ENCODE peak calls at places on chromosomes 11 and 22, in five cellular contexts. One of them, this sample, is unnamed.
A peak's percentile ranks its signal among the peaks of the same experiment; 100 is the strongest.

GRCh38 chr22:47029244-47030001 is 267.0 kb downstream of the TBC1D22A start:
- DNase-seq in left lung: no peak
- DNase-seq in tibial nerve: no peak
- DNase-seq in transverse colon: peak; percentile 6
- DNase-seq in ascending aorta: no peak
- DNase-seq in this sample: no peak

GRCh38 chr11:12114487-12115033 is 4.2 kb downstream of the MICAL2 start:
- DNase-seq in tibial nerve: no peak
- DNase-seq in transverse colon: no peak
- DNase-seq in left lung: no peak
- DNase-seq in ascending aorta: no peak
- DNase-seq in this sample: no peak

GRCh38 chr22:47310601-47311000 is 548.2 kb downstream of the TBC1D22A start:
- DNase-seq in left lung: no peak
- DNase-seq in transverse colon: no peak
- DNase-seq in tibial nerve: no peak
- DNase-seq in ascending aorta: no peak
- DNase-seq in this sample: no peak

GRCh38 chr11:35486446-35486845 is 39.0 kb downstream of the PAMR1 start:
- DNase-seq in tibial nerve: no peak
- DNase-seq in ascending aorta: no peak
- DNase-seq in transverse colon: no peak
- DNase-seq in left lung: no peak
- DNase-seq in this sample: no peak

GRCh38 chr22:42368379-42369249 is 63.6 kb downstream of the NFAM1 start:
- DNase-seq in tibial nerve: no peak
- DNase-seq in ascending aorta: no peak
- DNase-seq in transverse colon: peak; percentile 34
- DNase-seq in left lung: peak; percentile 86
- DNase-seq in this sample: no peak

GRCh38 chr22:17931400-17931825 is 92.9 kb downstream of the MICAL3 start:
- DNase-seq in left lung: no peak
- DNase-seq in ascending aorta: no peak
- DNase-seq in tibial nerve: no peak
- DNase-seq in transverse colon: peak; percentile 50
- DNase-seq in this sample: no peak

GRCh38 chr11:12113294-12113693 is 2.9 kb downstream of the MICAL2 start:
- DNase-seq in transverse colon: no peak
- DNase-seq in ascending aorta: no peak
- DNase-seq in left lung: no peak
- DNase-seq in tibial nerve: no peak
- DNase-seq in this sample: no peak

GRCh38 chr22:19912236-19912999 is 29.2 kb upstream of the COMT start:
- DNase-seq in ascending aorta: no peak
- DNase-seq in tibial nerve: no peak
- DNase-seq in transverse colon: no peak
- DNase-seq in left lung: peak; percentile 61
- DNase-seq in this sample: no peak

GRCh38 chr22:36384766-36385400 is 2.9 kb downstream of the MYH9 start:
- DNase-seq in transverse colon: no peak
- DNase-seq in tibial nerve: no peak
- DNase-seq in left lung: no peak
- DNase-seq in ascending aorta: peak; percentile 76
- DNase-seq in this sample: no peak

GRCh38 chr11:78727816-78728215 is 153.2 kb upstream of the NARS2 start:
- DNase-seq in left lung: no peak
- DNase-seq in transverse colon: no peak
- DNase-seq in tibial nerve: no peak
- DNase-seq in ascending aorta: no peak
- DNase-seq in this sample: no peak

GRCh38 chr11:2109541-2110019 is 29.6 kb downstream of the IGF2 start:
- DNase-seq in left lung: peak; percentile 61
- DNase-seq in transverse colon: no peak
- DNase-seq in tibial nerve: no peak
- DNase-seq in ascending aorta: no peak
- DNase-seq in this sample: no peak

GRCh38 chr11:73412308-73412707 is 36.1 kb downstream of the RELT start:
- DNase-seq in transverse colon: no peak
- DNase-seq in left lung: no peak
- DNase-seq in ascending aorta: no peak
- DNase-seq in tibial nerve: no peak
- DNase-seq in this sample: no peak

GRCh38 chr11:85685820-85686459 is at the start of gene CCDC89:
- DNase-seq in tibial nerve: peak; percentile 70
- DNase-seq in left lung: no peak
- DNase-seq in transverse colon: peak; percentile 48
- DNase-seq in ascending aorta: peak; percentile 91
- DNase-seq in this sample: peak; percentile 88

GRCh38 chr11:86923993-86924766 is 31.0 kb downstream of the FZD4 start:
- DNase-seq in transverse colon: no peak
- DNase-seq in tibial nerve: no peak
- DNase-seq in ascending aorta: no peak
- DNase-seq in left lung: no peak
- DNase-seq in this sample: no peak

GRCh38 chr11:130623909-130624668 is 175.6 kb downstream of the ADAMTS15 start:
- DNase-seq in left lung: no peak
- DNase-seq in transverse colon: no peak
- DNase-seq in tibial nerve: no peak
- DNase-seq in ascending aorta: no peak
- DNase-seq in this sample: no peak

GRCh38 chr22:49775191-49776052 is 52.3 kb downstream of the BRD1 start:
- DNase-seq in tibial nerve: no peak
- DNase-seq in ascending aorta: no peak
- DNase-seq in left lung: peak; percentile 58
- DNase-seq in transverse colon: no peak
- DNase-seq in this sample: no peak

GRCh38 chr22:30609260-30610185 is 2.5 kb downstream of the TCN2 start:
- DNase-seq in tibial nerve: peak; percentile 61
- DNase-seq in left lung: no peak
- DNase-seq in transverse colon: peak; percentile 82
- DNase-seq in ascending aorta: peak; percentile 76
- DNase-seq in this sample: peak; percentile 79

GRCh38 chr22:49040111-49040510 is 787.6 kb downstream of the BRD1 start:
- DNase-seq in transverse colon: no peak
- DNase-seq in ascending aorta: no peak
- DNase-seq in left lung: no peak
- DNase-seq in tibial nerve: no peak
- DNase-seq in this sample: no peak

GRCh38 chr11:94960488-94960887 is 12.9 kb downstream of the CWC15 start:
- DNase-seq in transverse colon: no peak
- DNase-seq in tibial nerve: no peak
- DNase-seq in ascending aorta: no peak
- DNase-seq in left lung: no peak
- DNase-seq in this sample: no peak

GRCh38 chr22:37547249-37547741 is 13.0 kb upstream of the CDC42EP1 start:
- DNase-seq in left lung: peak; percentile 19
- DNase-seq in transverse colon: no peak
- DNase-seq in ascending aorta: no peak
- DNase-seq in tibial nerve: no peak
- DNase-seq in this sample: no peak

GRCh38 chr22:37218771-37219411 is 6.6 kb upstream of the SSTR3 start:
- DNase-seq in left lung: peak; percentile 21
- DNase-seq in ascending aorta: no peak
- DNase-seq in tibial nerve: no peak
- DNase-seq in transverse colon: peak; percentile 52
- DNase-seq in this sample: no peak

DNA sequence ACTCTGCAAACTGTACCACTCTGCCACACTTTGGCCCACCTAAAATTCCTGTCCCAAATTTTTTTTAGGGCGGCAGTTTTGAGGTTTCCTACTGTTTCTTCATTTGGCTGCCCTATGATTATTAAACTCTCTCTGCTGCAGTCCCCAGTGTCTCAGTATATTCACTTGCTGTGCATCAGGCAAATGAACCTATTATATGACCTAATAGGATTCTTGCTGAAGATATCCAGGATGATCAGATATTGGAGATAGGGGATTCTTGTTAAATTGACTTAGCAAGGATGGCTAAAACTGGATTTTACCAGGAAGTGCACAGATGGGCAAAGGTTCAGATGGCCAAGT is 410.8 kb upstream of the DDI1 start:
- DNase-seq in tibial nerve: no peak
- DNase-seq in left lung: no peak
- DNase-seq in transverse colon: no peak
- DNase-seq in ascending aorta: no peak
- DNase-seq in this sample: no peak
- H3K27ac ChIP-seq in tibial nerve: no peak overlapping the region
- H3K27ac ChIP-seq in left lung: no peak overlapping the region
- H3K27ac ChIP-seq in transverse colon: no peak overlapping the region
- H3K27ac ChIP-seq in ascending aorta: no peak overlapping the region
- H3K27ac ChIP-seq in this sample: no peak overlapping the region

GRCh38 chr11:76800466-76801200 is 17.5 kb downstream of the TSKU start:
- DNase-seq in left lung: no peak
- DNase-seq in ascending aorta: peak; percentile 52
- DNase-seq in transverse colon: no peak
- DNase-seq in tibial nerve: peak; percentile 14
- DNase-seq in this sample: peak; percentile 54
- H3K4me1 ChIP-seq in left lung: peaks cover 5% of the 10 kb centered on the region
- H3K4me1 ChIP-seq in ascending aorta: no peaks in the 10 kb centered on the region
- H3K4me1 ChIP-seq in transverse colon: peaks cover 10% of the 10 kb centered on the region
- H3K4me1 ChIP-seq in tibial nerve: peaks cover 11% of the 10 kb centered on the region
- H3K4me1 ChIP-seq in this sample: no peaks in the 10 kb centered on the region

DNA sequence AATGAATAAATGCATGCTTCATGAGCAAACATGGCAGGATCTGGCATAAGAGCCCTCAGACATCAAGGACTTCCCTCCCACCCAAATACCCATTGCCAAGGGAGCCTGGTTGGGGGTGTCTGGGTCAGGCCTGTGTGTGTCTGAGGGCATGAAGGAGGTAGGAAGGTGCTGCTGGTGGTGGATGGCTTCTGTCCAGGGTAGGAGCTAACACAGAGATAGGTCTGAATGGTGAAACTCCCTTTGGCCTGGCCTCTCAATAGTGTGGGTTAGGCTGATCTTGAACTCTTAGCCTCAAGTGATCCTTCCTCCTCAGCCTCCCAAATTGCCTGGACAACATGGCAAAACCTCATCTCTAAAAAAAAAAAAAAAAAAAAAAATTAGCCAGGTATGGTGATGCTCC is 2.8 kb downstream of the AMPD3 start:
- DNase-seq in tibial nerve: no peak
- DNase-seq in transverse colon: no peak
- DNase-seq in ascending aorta: no peak
- DNase-seq in left lung: no peak
- DNase-seq in this sample: no peak
- H3K27ac ChIP-seq in tibial nerve: no peak overlapping the region
- H3K27ac ChIP-seq in transverse colon: no peak overlapping the region
- H3K27ac ChIP-seq in ascending aorta: no peak overlapping the region
- H3K27ac ChIP-seq in left lung: peak overlapping the region; percentile 92
- H3K27ac ChIP-seq in this sample: no peak overlapping the region

GRCh38 chr11:65113839-65114238 is 2.2 kb downstream of the TM7SF2 start:
- DNase-seq in transverse colon: no peak
- DNase-seq in left lung: no peak
- DNase-seq in tibial nerve: no peak
- DNase-seq in ascending aorta: no peak
- DNase-seq in this sample: no peak

GRCh38 chr11:65113361-65113756 is 1.7 kb downstream of the TM7SF2 start:
- DNase-seq in tibial nerve: no peak
- DNase-seq in transverse colon: no peak
- DNase-seq in ascending aorta: no peak
- DNase-seq in left lung: no peak
- DNase-seq in this sample: no peak

GRCh38 chr11:65111537-65112225 is at the start of gene TM7SF2:
- DNase-seq in left lung: peak; percentile 99
- DNase-seq in ascending aorta: peak; percentile 96
- DNase-seq in tibial nerve: peak; percentile 92
- DNase-seq in transverse colon: peak; percentile 98
- DNase-seq in this sample: peak; percentile 97

GRCh38 chr11:65112226-65112550 is 516 bp downstream of the TM7SF2 start:
- DNase-seq in left lung: no peak
- DNase-seq in transverse colon: no peak
- DNase-seq in tibial nerve: no peak
- DNase-seq in ascending aorta: no peak
- DNase-seq in this sample: no peak

GRCh38 chr11:65112551-65113360 is 1.1 kb downstream of the TM7SF2 start:
- DNase-seq in tibial nerve: no peak
- DNase-seq in left lung: peak; percentile 92
- DNase-seq in transverse colon: peak; percentile 81
- DNase-seq in ascending aorta: peak; percentile 79
- DNase-seq in this sample: no peak
- H3K4me1 ChIP-seq in tibial nerve: peaks cover 28% of the 10 kb centered on the region
- H3K4me1 ChIP-seq in left lung: peaks cover 25% of the 10 kb centered on the region
- H3K4me1 ChIP-seq in transverse colon: peaks cover 20% of the 10 kb centered on the region
- H3K4me1 ChIP-seq in ascending aorta: peaks cover 25% of the 10 kb centered on the region
- H3K4me1 ChIP-seq in this sample: no peaks in the 10 kb centered on the region